ENCODE peak calls at places on chromosomes 16 and 17, in five cellular contexts. One of them, this sample, is unnamed.

GRCh38 chr17:75654176-75654575 is 12.8 kb downstream of the RECQL5 start:
- DNase-seq in H1: no peak
- DNase-seq in HEK293T: no peak
- DNase-seq in GM12878: no peak
- DNase-seq in HepG2: no peak
- DNase-seq in this sample: no peak

GRCh38 chr16:50373780-50374179 is 5.0 kb upstream of the BRD7 start:
- DNase-seq in GM12878: no peak
- DNase-seq in HepG2: no peak
- DNase-seq in H1: no peak
- DNase-seq in HEK293T: no peak
- DNase-seq in this sample: no peak

GRCh38 chr17:27480699-27481098 is 24.5 kb downstream of the KSR1 start:
- DNase-seq in HEK293T: no peak
- DNase-seq in HepG2: no peak
- DNase-seq in H1: no peak
- DNase-seq in GM12878: no peak
- DNase-seq in this sample: no peak

GRCh38 chr16:3122926-3123570 is 10.7 kb downstream of the ZNF205 start:
- DNase-seq in HEK293T: no peak
- DNase-seq in H1: no peak
- DNase-seq in GM12878: no peak
- DNase-seq in HepG2: no peak
- DNase-seq in this sample: no peak

GRCh38 chr17:39011907-39012468 is 44.8 kb upstream of the FBXO47 start:
- DNase-seq in GM12878: no peak
- DNase-seq in HEK293T: no peak
- DNase-seq in HepG2: peak
- DNase-seq in H1: peak
- DNase-seq in this sample: peak

GRCh38 chr17:41367426-41368075 is 2.1 kb downstream of the KRT33B start:
- DNase-seq in GM12878: no peak
- DNase-seq in HEK293T: no peak
- DNase-seq in H1: no peak
- DNase-seq in HepG2: no peak
- DNase-seq in this sample: no peak

GRCh38 chr17:75778861-75779249 is 5.8 kb upstream of the UNK start:
- DNase-seq in HEK293T: peak
- DNase-seq in HepG2: peak
- DNase-seq in GM12878: no peak
- DNase-seq in H1: no peak
- DNase-seq in this sample: no peak

GRCh38 chr16:66408181-66409048 is 18.7 kb upstream of the BEAN1 start:
- DNase-seq in H1: no peak
- DNase-seq in GM12878: no peak
- DNase-seq in HEK293T: no peak
- DNase-seq in HepG2: peak
- DNase-seq in this sample: no peak

GRCh38 chr17:76493505-76494167 is 7.6 kb downstream of the RHBDF2 start:
- DNase-seq in HEK293T: no peak
- DNase-seq in H1: no peak
- DNase-seq in HepG2: no peak
- DNase-seq in GM12878: no peak
- DNase-seq in this sample: no peak

GRCh38 chr17:69948406-69948805 is 126.6 kb upstream of the KCNJ16 start:
- DNase-seq in HepG2: no peak
- DNase-seq in GM12878: no peak
- DNase-seq in H1: no peak
- DNase-seq in HEK293T: no peak
- DNase-seq in this sample: no peak

GRCh38 chr17:69949931-69950330 is 125.1 kb upstream of the KCNJ16 start:
- DNase-seq in HEK293T: peak
- DNase-seq in GM12878: no peak
- DNase-seq in H1: no peak
- DNase-seq in HepG2: no peak
- DNase-seq in this sample: no peak

GRCh38 chr17:69951058-69951457 is 124.0 kb upstream of the KCNJ16 start:
- DNase-seq in HEK293T: no peak
- DNase-seq in H1: no peak
- DNase-seq in HepG2: no peak
- DNase-seq in GM12878: no peak
- DNase-seq in this sample: no peak

GRCh38 chr17:69959291-69959690 is 115.7 kb upstream of the KCNJ16 start:
- DNase-seq in HepG2: no peak
- DNase-seq in HEK293T: no peak
- DNase-seq in H1: no peak
- DNase-seq in GM12878: no peak
- DNase-seq in this sample: no peak

GRCh38 chr17:69954241-69954933 is 120.6 kb upstream of the KCNJ16 start:
- DNase-seq in H1: no peak
- DNase-seq in HEK293T: no peak
- DNase-seq in HepG2: no peak
- DNase-seq in GM12878: no peak
- DNase-seq in this sample: no peak
- TF ChIP-seq SUZ12 in H1: no peak
- TF ChIP-seq SUZ12 in HEK293T: no peak
- TF ChIP-seq SUZ12 in HepG2: no peak
- TF ChIP-seq SUZ12 in GM12878: no peak
- TF ChIP-seq SUZ12 in this sample: no peak

GRCh38 chr17:77831497-77832179 is 126.9 kb upstream of the TNRC6C start:
- DNase-seq in H1: no peak
- DNase-seq in HepG2: no peak
- DNase-seq in GM12878: no peak
- DNase-seq in HEK293T: no peak
- DNase-seq in this sample: no peak
- TF ChIP-seq SUZ12 in H1: no peak
- TF ChIP-seq SUZ12 in HepG2: no peak
- TF ChIP-seq SUZ12 in GM12878: no peak
- TF ChIP-seq SUZ12 in HEK293T: no peak
- TF ChIP-seq SUZ12 in this sample: no peak

GRCh38 chr17:78798695-78799559 is 16.9 kb upstream of the CYTH1 start:
- DNase-seq in HEK293T: no peak
- DNase-seq in H1: no peak
- DNase-seq in HepG2: peak
- DNase-seq in GM12878: no peak
- DNase-seq in this sample: no peak
- TF ChIP-seq SUZ12 in HEK293T: no peak
- TF ChIP-seq SUZ12 in H1: no peak
- TF ChIP-seq SUZ12 in HepG2: no peak
- TF ChIP-seq SUZ12 in GM12878: no peak
- TF ChIP-seq SUZ12 in this sample: no peak

DNA sequence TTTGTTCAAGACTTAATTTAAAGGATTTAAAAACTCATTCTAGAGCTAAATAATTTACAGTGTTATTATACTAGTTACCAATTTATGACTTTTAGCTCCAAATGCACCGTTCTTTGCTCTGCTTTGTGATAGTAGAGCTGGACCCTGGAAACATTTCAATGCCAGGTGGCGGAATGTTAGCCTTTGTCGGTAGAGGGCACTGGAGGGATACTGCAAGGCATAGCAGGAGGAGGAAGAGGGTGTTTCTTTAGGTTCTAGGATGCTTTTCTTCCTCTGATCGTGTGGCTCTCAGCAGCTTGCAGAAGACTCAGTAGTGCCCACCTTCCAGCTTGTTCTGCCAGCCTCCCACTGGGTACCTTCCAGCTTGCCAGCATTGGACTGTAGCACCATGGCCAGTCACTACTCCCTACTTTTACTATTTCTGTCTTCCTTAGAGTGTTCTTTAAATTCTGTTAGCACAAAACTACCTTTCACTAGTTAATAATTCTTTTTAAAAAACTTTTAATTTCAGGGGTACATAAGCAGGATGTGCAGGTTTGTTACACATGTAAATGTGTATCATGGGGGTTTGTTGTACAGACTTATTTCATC is 325.3 kb downstream of the UTP18 start:
- DNase-seq in HepG2: peak
- DNase-seq in HEK293T: peak
- DNase-seq in H1: peak
- DNase-seq in GM12878: no peak
- DNase-seq in this sample: no peak
- TF ChIP-seq SUZ12 in HepG2: no peak
- TF ChIP-seq SUZ12 in HEK293T: no peak
- TF ChIP-seq SUZ12 in H1: no peak
- TF ChIP-seq SUZ12 in GM12878: no peak
- TF ChIP-seq SUZ12 in this sample: no peak

DNA sequence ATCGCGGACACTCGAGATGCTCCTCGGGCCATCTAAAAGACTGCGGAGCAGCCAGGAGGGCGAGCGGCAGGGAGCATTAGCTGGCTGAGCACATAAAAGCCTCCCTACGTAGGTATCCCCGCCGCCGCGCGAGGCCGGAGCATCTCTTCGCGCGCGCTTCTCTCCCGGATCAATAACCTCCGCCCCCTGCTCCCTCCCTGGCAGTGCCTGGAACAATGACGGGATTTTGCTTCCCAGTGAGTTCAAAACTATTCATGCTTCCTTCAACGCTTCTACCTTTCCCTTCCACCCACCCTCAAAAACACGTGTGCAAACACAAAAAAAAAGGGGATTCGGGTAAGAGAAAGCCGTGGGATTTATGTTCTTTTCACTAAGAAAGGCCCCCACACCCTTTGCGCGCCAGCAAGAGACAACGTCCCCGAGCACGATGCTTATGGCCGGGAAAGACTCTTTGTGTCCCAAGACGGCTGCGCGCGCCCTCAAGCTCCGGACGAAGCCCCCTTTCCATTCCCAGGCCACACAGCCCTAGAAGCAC is 899 bp downstream of the CENPV start:
- DNase-seq in H1: peak
- DNase-seq in HepG2: peak
- DNase-seq in HEK293T: peak
- DNase-seq in GM12878: no peak
- DNase-seq in this sample: no peak
- TF ChIP-seq SUZ12 in H1: no peak
- TF ChIP-seq SUZ12 in HepG2: no peak
- TF ChIP-seq SUZ12 in HEK293T: no peak
- TF ChIP-seq SUZ12 in GM12878: no peak
- TF ChIP-seq SUZ12 in this sample: no peak

DNA sequence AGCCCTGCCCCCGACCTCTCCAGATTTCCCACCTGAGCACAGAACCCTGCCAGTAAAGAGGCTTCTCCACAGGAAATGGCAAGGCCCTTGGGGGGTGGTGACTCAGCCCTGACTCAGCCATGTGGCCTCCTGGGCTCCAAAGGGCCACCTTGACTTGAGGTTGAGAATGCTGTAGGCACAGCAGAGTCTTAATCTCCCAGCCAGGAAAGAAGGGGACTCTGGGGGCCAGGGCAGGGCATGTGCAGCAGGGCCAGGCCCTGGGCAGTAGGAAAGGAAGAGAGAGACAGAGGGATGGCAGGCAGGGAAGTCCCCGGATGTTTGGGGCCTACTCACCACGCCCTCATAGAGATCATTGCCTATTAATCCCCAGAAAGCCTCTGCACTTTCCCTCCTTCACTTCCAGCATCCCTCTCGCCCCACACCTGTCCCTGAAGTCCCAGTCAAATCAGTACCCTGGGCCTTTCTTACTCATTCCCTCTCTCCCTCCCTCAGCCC is 4.8 kb upstream of the ITGA3 start:
- DNase-seq in HEK293T: no peak
- DNase-seq in GM12878: no peak
- DNase-seq in HepG2: no peak
- DNase-seq in H1: no peak
- DNase-seq in this sample: no peak
- TF ChIP-seq SUZ12 in HEK293T: no peak
- TF ChIP-seq SUZ12 in GM12878: no peak
- TF ChIP-seq SUZ12 in HepG2: no peak
- TF ChIP-seq SUZ12 in H1: no peak
- TF ChIP-seq SUZ12 in this sample: no peak

DNA sequence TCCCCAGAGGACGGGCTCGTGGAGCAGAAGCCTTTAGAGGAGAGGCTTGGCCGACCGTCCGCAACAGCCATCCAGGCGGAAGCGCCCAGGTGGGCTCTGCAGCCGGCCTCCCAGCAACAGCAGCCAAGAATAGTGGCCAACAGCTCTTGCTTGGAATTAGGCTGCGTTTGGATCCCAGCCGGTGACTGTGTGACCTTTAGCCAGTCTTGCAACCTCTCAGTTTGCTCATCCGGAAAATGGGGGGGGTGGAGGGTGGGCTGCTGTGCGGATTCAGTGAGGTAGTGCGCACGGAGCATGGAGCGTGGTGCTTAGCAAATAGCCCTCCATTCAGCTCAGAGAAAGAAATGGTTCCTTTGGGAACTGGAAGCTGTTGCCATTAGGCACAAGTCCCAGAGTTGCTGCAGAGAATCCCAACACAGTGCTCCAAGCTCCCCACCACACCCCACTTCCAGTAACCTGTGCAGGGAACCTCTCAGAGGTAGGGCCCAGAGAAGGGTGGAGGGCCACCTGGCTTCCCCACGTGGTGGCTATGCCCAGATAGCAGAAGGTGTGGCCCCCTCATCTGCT is 46.7 kb downstream of the RTN4RL1 start:
- DNase-seq in H1: no peak
- DNase-seq in HEK293T: no peak
- DNase-seq in HepG2: no peak
- DNase-seq in GM12878: no peak
- DNase-seq in this sample: no peak
- TF ChIP-seq SUZ12 in H1: no peak
- TF ChIP-seq SUZ12 in HEK293T: no peak
- TF ChIP-seq SUZ12 in HepG2: no peak
- TF ChIP-seq SUZ12 in GM12878: no peak
- TF ChIP-seq SUZ12 in this sample: no peak